ENCODE peak calls at places on chromosome 1, in ten cellular contexts. O, Z, H, J, S, D, U, X, N and E are unnamed samples.
A peak's percentile ranks its signal among the peaks of the same experiment; 100 is the strongest.

GRCh38 chr1:175527773-175528172 is 215.6 kb downstream of the TNR start:
- DNase-seq in O (no peak), Z (no peak), H (no peak), J (no peak), S (no peak), D (no peak), U (no peak), X (no peak), N (no peak), E (no peak)

GRCh38 chr1:99265124-99265523 is 832 bp downstream of the PLPPR4 start:
- DNase-seq in O (no peak), Z (no peak), H (no peak), J (no peak), S (no peak), D (no peak), U (no peak), X (no peak), N (no peak), E (no peak)

GRCh38 chr1:160169553-160170399 is 18.4 kb downstream of the ATP1A4 start:
- DNase-seq in O (no peak), Z (no peak), H (no peak), J (no peak), S (peak; percentile 86), D (no peak), U (no peak), X (no peak), N (no peak), E (no peak)

GRCh38 chr1:233217832-233218231 is 77.7 kb downstream of the PCNX2 start:
- DNase-seq in O (no peak), Z (no peak), H (no peak), J (no peak), S (no peak), D (no peak), U (no peak), X (no peak), N (no peak), E (no peak)

GRCh38 chr1:12594966-12595838 is 22.8 kb downstream of the DHRS3 start:
- DNase-seq in O (peak; percentile 90), Z (no peak), H (peak; percentile 86), J (peak; percentile 69), S (no peak), D (peak; percentile 63), U (peak; percentile 85), X (no peak), N (peak; percentile 94), E (peak; percentile 50)

GRCh38 chr1:115158181-115158580 is 68.9 kb upstream of the TSPAN2 start:
- DNase-seq in O (no peak), Z (no peak), H (no peak), J (no peak), S (no peak), D (no peak), U (peak; percentile 44), X (no peak), N (peak; percentile 87), E (no peak)

GRCh38 chr1:40861227-40862003 is 748 bp downstream of the CITED4 start:
- DNase-seq in O (peak; percentile 74), Z (no peak), H (peak; percentile 76), J (no peak), S (no peak), D (peak; percentile 48), U (peak; percentile 68), X (no peak), N (no peak), E (peak; percentile 44)

GRCh38 chr1:62247391-62248168 is 52.9 kb downstream of the L1TD1 start:
- DNase-seq in O (peak; percentile 66), Z (no peak), H (no peak), J (no peak), S (no peak), D (no peak), U (no peak), X (no peak), N (no peak), E (no peak)

GRCh38 chr1:42932442-42932941 is 26.2 kb downstream of the SLC2A1 start:
- DNase-seq in O (no peak), Z (no peak), H (no peak), J (no peak), S (no peak), D (no peak), U (no peak), X (no peak), N (no peak), E (no peak)

GRCh38 chr1:45254490-45254889 is 48.1 kb upstream of the ZSWIM5 start:
- DNase-seq in O (no peak), Z (no peak), H (no peak), J (no peak), S (no peak), D (no peak), U (no peak), X (no peak), N (no peak), E (no peak)

GRCh38 chr1:246632584-246633168 is 66.4 kb downstream of the CNST start:
- DNase-seq in O (no peak), Z (no peak), H (no peak), J (no peak), S (no peak), D (no peak), U (no peak), X (no peak), N (no peak), E (no peak)

GRCh38 chr1:31912839-31913239 is 25.3 kb downstream of the PTP4A2 start:
- DNase-seq in O (no peak), Z (no peak), H (no peak), J (no peak), S (no peak), D (no peak), U (no peak), X (no peak), N (no peak), E (no peak)

DNA sequence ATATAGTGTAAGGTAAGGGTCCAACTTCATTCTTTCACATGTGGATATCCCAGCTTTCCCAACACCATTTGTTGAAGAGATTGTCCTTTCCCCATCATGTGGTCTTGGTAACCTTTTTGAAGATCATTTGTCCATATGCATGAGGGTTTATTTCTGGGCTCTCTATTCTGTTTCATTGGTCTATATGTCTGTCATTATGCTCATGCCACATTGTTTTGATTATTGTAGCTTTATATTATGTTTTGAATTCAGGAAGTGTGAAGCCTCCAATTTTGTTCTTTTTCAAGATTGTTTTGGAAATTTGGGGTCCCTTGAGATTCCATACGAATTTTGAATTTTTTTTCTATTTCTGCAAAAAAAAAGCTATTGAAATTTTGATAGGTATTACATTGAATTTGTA is 15.2 kb upstream of the RCSD1 start:
- DNase-seq in O (no peak), Z (no peak), H (no peak), J (no peak), S (no peak), D (no peak), U (no peak), X (no peak), N (no peak), E (no peak)
- H3K4me3 ChIP-seq in O (no peak overlapping the region), Z (no peak overlapping the region), H (no peak overlapping the region), J (no peak overlapping the region), S (no peak overlapping the region), D (no peak overlapping the region), U (no peak overlapping the region), X (no peak overlapping the region), N (no peak overlapping the region), E (no peak overlapping the region)

GRCh38 chr1:112242470-112242869 is 153.5 kb upstream of the CTTNBP2NL start:
- DNase-seq in O (no peak), Z (no peak), H (no peak), J (no peak), S (no peak), D (no peak), U (no peak), X (no peak), N (no peak), E (no peak)

GRCh38 chr1:112247971-112248370 is 148.0 kb upstream of the CTTNBP2NL start:
- DNase-seq in O (no peak), Z (no peak), H (peak; percentile 78), J (no peak), S (no peak), D (no peak), U (no peak), X (no peak), N (no peak), E (no peak)

GRCh38 chr1:112251766-112252506 is 144.1 kb upstream of the CTTNBP2NL start:
- DNase-seq in O (no peak), Z (no peak), H (no peak), J (peak; percentile 46), S (no peak), D (no peak), U (no peak), X (no peak), N (no peak), E (no peak)

GRCh38 chr1:112245114-112245513 is 150.9 kb upstream of the CTTNBP2NL start:
- DNase-seq in O (no peak), Z (no peak), H (no peak), J (no peak), S (no peak), D (no peak), U (no peak), X (no peak), N (no peak), E (no peak)

GRCh38 chr1:112247036-112247597 is 148.9 kb upstream of the CTTNBP2NL start:
- DNase-seq in O (no peak), Z (no peak), H (no peak), J (no peak), S (no peak), D (no peak), U (no peak), X (no peak), N (no peak), E (no peak)
- H3K27ac ChIP-seq in O (no peak overlapping the region), Z (no peak overlapping the region), H (no peak overlapping the region), J (no peak overlapping the region), S (no peak overlapping the region), D (no peak overlapping the region), U (no peak overlapping the region), X (no peak overlapping the region), N (no peak overlapping the region), E (no peak overlapping the region)

DNA sequence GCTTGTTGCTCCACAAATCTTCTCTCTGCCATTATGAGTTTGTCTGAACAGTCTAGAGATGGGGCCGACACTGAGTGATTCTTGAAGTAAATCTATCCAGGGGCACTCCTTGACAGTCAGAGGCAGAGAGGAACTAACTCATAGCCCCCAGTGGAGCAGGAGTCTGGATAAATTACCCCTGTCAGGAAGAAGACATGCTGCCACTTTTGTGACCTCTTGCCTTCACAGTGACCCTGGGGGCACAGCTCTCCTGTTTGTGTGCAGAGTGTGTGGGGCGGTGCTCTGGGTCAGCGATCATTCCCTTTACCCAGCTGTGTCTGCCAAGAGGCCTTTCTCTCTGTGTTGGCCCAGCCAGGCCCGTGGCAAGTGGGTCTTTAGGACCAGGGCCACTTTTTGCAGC is 29.5 kb downstream of the PEX14 start:
- DNase-seq in O (no peak), Z (no peak), H (peak; percentile 32), J (no peak), S (no peak), D (no peak), U (no peak), X (no peak), N (no peak), E (no peak)
- TF ChIP-seq EP300 in O (no peak), Z (no peak), H (no peak), J (no peak), S (no peak), D (no peak), U (no peak), X (no peak), N (no peak), E (no peak)

DNA sequence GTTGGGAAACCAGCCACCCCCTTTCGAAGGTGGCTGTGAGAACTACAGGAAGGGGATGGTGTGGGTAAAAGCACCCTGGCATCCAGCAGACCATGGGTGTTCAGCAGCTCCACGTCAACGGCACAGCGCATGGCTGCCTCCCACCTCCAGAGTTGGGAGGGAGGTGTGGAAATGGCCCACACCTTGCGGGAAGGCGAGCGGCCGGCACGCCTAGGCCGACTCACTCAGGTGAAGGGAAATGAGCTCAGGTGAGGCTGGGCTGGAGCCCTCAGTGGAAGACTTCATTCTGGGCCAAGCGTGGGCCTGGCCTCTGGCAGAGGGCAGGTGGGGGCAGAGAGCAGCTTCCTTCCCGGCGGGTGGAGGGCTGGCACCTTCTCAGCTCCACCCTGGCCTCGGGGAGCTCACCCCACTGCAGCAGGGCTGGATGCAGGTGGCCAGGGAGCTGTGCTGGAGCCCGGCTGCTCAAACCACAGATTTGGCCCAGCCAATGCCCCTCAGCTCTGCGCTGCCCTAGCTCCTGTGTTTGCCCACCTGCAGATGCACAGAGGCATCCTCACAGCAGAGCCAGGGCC is 24.8 kb upstream of the ALDH4A1 start:
- DNase-seq in O (no peak), Z (no peak), H (no peak), J (no peak), S (no peak), D (no peak), U (no peak), X (no peak), N (no peak), E (peak; percentile 38)
- H3K4me3 ChIP-seq in O (peak overlapping the region; percentile 22), Z (no peak overlapping the region), H (no peak overlapping the region), J (no peak overlapping the region), S (no peak overlapping the region), D (peak overlapping the region; percentile 0), U (no peak overlapping the region), X (no peak overlapping the region), N (no peak overlapping the region), E (no peak overlapping the region)